ENCODE peak calls at places on chromosomes 12 and 14, in seven cellular contexts. R, A, G, O, N, L and W are unnamed samples.
A peak's percentile ranks its signal among the peaks of the same experiment; 100 is the strongest.

GRCh38 chr12:51441583-51441982 is 17.0 kb downstream of the SLC4A8 start:
- DNase-seq in A (peak; percentile 58), L (no peak), G (no peak), O (peak; percentile 95), R (no peak), N (no peak), W (no peak)

GRCh38 chr12:108129017-108129812 is at the start of gene WSCD2:
- DNase-seq in N (peak; percentile 92), O (no peak), A (peak; percentile 0), G (peak; percentile 26), R (peak; percentile 87), L (peak; percentile 85), W (peak; percentile 98)

GRCh38 chr12:24853588-24853987 is 95.3 kb downstream of the BCAT1 start:
- DNase-seq in O (peak; percentile 87), A (peak; percentile 77), R (no peak), L (no peak), G (no peak), N (no peak), W (no peak)

GRCh38 chr12:26701604-26702215 is 131.3 kb downstream of the ITPR2 start:
- DNase-seq in R (peak; percentile 37), A (peak; percentile 67), L (no peak), O (peak; percentile 70), N (no peak), G (peak; percentile 62), W (peak; percentile 57)

GRCh38 chr14:51445001-51445390 is 204.9 kb downstream of the TMX1 start:
- DNase-seq in G (no peak), L (no peak), O (no peak), R (no peak), N (no peak), A (no peak), W (no peak)

GRCh38 chr12:3991798-3992580 is 118.8 kb upstream of the PARP11 start:
- DNase-seq in R (no peak), N (no peak), O (no peak), G (no peak), L (no peak), A (no peak), W (no peak)

GRCh38 chr12:46562625-46563228 is 190.2 kb upstream of the SLC38A2 start:
- DNase-seq in G (peak; percentile 48), O (peak; percentile 76), R (no peak), A (peak; percentile 81), L (no peak), N (no peak), W (peak; percentile 25)

GRCh38 chr12:94267907-94268575 is 119.7 kb downstream of the PLXNC1 start:
- DNase-seq in A (no peak), G (no peak), N (no peak), L (no peak), O (no peak), R (no peak), W (no peak)

GRCh38 chr12:30753761-30754382 is 879 bp downstream of the CAPRIN2 start:
- DNase-seq in N (no peak), L (no peak), R (no peak), G (peak; percentile 70), A (peak; percentile 55), O (peak; percentile 32), W (peak; percentile 48)

GRCh38 chr12:76020731-76021672 is 10.6 kb downstream of the PHLDA1 start:
- DNase-seq in L (no peak), G (peak; percentile 87), O (peak; percentile 99), R (no peak), N (no peak), A (peak; percentile 99), W (peak; percentile 54)

GRCh38 chr14:24868389-24868788 is 181.6 kb downstream of the STXBP6 start:
- DNase-seq in A (no peak), O (no peak), G (no peak), N (no peak), R (no peak), L (no peak), W (no peak)

GRCh38 chr14:47988175-47988574 is 312.8 kb upstream of the MDGA2 start:
- DNase-seq in L (no peak), A (no peak), G (no peak), R (no peak), O (no peak), N (no peak), W (no peak)

GRCh38 chr14:23327947-23328744 is 6.9 kb downstream of the PABPN1 start:
- DNase-seq in N (peak; percentile 62), A (peak; percentile 80), O (peak; percentile 80), R (peak; percentile 76), L (peak; percentile 69), G (peak; percentile 87), W (peak; percentile 75)

GRCh38 chr14:72420749-72421452 is 473.0 kb downstream of the DPF3 start:
- DNase-seq in A (peak; percentile 53), O (peak; percentile 49), N (peak; percentile 83), G (peak; percentile 95), R (peak; percentile 80), L (peak; percentile 99), W (peak; percentile 84)

GRCh38 chr12:5884846-5885245 is 60.2 kb downstream of the ANO2 start:
- DNase-seq in O (no peak), A (no peak), R (no peak), N (no peak), G (no peak), L (no peak), W (no peak)

GRCh38 chr14:24422694-24423531 is 6.6 kb downstream of the CBLN3 start:
- DNase-seq in N (no peak), A (no peak), O (no peak), R (no peak), L (peak; percentile 13), G (peak; percentile 40), W (no peak)

GRCh38 chr12:124231980-124232653 is 62.8 kb upstream of the RFLNA start:
- DNase-seq in G (no peak), O (no peak), N (no peak), A (no peak), L (no peak), R (no peak), W (no peak)

GRCh38 chr12:102728506-102729242 is 188.4 kb downstream of the PAH start:
- DNase-seq in L (no peak), A (no peak), R (no peak), O (no peak), N (no peak), G (no peak), W (no peak)

GRCh38 chr12:40874868-40875267 is 182.6 kb downstream of the CNTN1 start:
- DNase-seq in G (no peak), A (no peak), L (no peak), R (no peak), O (no peak), N (no peak), W (no peak)

GRCh38 chr12:61891632-61892031 is 368.6 kb upstream of the USP15 start:
- DNase-seq in O (no peak), A (peak; percentile 66), G (no peak), R (no peak), L (no peak), N (no peak), W (no peak)

GRCh38 chr14:80390911-80391310 is 179.6 kb upstream of the DIO2 start:
- DNase-seq in O (peak; percentile 51), A (peak; percentile 36), L (no peak), N (no peak), G (peak; percentile 98), R (peak; percentile 11), W (peak; percentile 58)

GRCh38 chr12:125203145-125203765 is 138.0 kb downstream of the AACS start:
- DNase-seq in G (peak; percentile 28), A (no peak), L (no peak), R (no peak), N (no peak), O (no peak), W (no peak)

GRCh38 chr12:49923878-49924610 is 20.3 kb upstream of the FAIM2 start:
- DNase-seq in L (no peak), O (no peak), G (no peak), R (no peak), A (no peak), N (peak; percentile 22), W (no peak)

GRCh38 chr12:70379856-70380255 is 13.8 kb downstream of the KCNMB4 start:
- DNase-seq in O (no peak), G (no peak), N (no peak), L (no peak), R (no peak), A (no peak), W (no peak)

GRCh38 chr12:70386771-70387170 is 20.7 kb downstream of the KCNMB4 start:
- DNase-seq in A (no peak), O (no peak), N (no peak), G (peak; percentile 69), L (no peak), R (no peak), W (no peak)

GRCh38 chr12:70383886-70384285 is 17.8 kb downstream of the KCNMB4 start:
- DNase-seq in R (no peak), N (no peak), A (no peak), L (no peak), G (no peak), O (no peak), W (peak; percentile 48)

GRCh38 chr12:70383484-70383883 is 17.4 kb downstream of the KCNMB4 start:
- DNase-seq in G (peak; percentile 63), L (no peak), O (peak; percentile 2), N (no peak), A (peak; percentile 10), R (no peak), W (peak; percentile 71)
- H3K4ac ChIP-seq in G (no peak overlapping the region), L (no peak overlapping the region), O (no peak overlapping the region), N (no peak overlapping the region), A (no peak overlapping the region), R (no peak overlapping the region), W (no peak overlapping the region)

GRCh38 chr12:120000556-120000955 is 11.5 kb downstream of the BICDL1 start:
- DNase-seq in N (no peak), R (no peak), G (no peak), A (no peak), O (no peak), L (no peak), W (no peak)
- H2AK5ac ChIP-seq in N (no peak overlapping the region), R (no peak overlapping the region), G (no peak overlapping the region), A (no peak overlapping the region), O (no peak overlapping the region), L (no peak overlapping the region), W (no peak overlapping the region)

GRCh38 chr12:92010368-92010767 is 135.3 kb downstream of the BTG1 start:
- DNase-seq in N (no peak), G (no peak), A (no peak), R (no peak), O (no peak), L (no peak), W (no peak)
- H3K4ac ChIP-seq in N (no peak overlapping the region), G (no peak overlapping the region), A (no peak overlapping the region), R (no peak overlapping the region), O (no peak overlapping the region), L (no peak overlapping the region), W (no peak overlapping the region)

GRCh38 chr14:31677052-31677451 is 115.8 kb downstream of the NUBPL start:
- DNase-seq in A (no peak), G (no peak), R (no peak), O (no peak), L (no peak), N (no peak), W (no peak)
- H2AK5ac ChIP-seq in A (no peak overlapping the region), G (no peak overlapping the region), R (no peak overlapping the region), O (no peak overlapping the region), L (no peak overlapping the region), N (no peak overlapping the region), W (no peak overlapping the region)